ENCODE peak calls at places on chromosomes 3 and 15, in four cellular contexts. One of them, this sample, is unnamed.

GRCh38 chr15:73957276-73957675 is 31.0 kb downstream of the LOXL1 start:
- DNase-seq in effector memory CD4-positive, alpha-beta T cell: no peak
- DNase-seq in adipocyte: no peak
- DNase-seq in cardiac fibroblast: no peak
- DNase-seq in this sample: no peak

GRCh38 chr15:72481015-72481659 is 7.0 kb downstream of the ARIH1 start:
- DNase-seq in effector memory CD4-positive, alpha-beta T cell: no peak
- DNase-seq in adipocyte: no peak
- DNase-seq in cardiac fibroblast: no peak
- DNase-seq in this sample: no peak

GRCh38 chr3:138381950-138382715 is 33.8 kb downstream of the MRAS start:
- DNase-seq in effector memory CD4-positive, alpha-beta T cell: no peak
- DNase-seq in adipocyte: peak
- DNase-seq in cardiac fibroblast: peak
- DNase-seq in this sample: no peak

GRCh38 chr3:197539651-197540051 is 16.1 kb downstream of the BDH1 start:
- DNase-seq in effector memory CD4-positive, alpha-beta T cell: no peak
- DNase-seq in adipocyte: no peak
- DNase-seq in cardiac fibroblast: no peak
- DNase-seq in this sample: no peak

GRCh38 chr3:5277612-5278236 is 90.2 kb downstream of the EDEM1 start:
- DNase-seq in effector memory CD4-positive, alpha-beta T cell: no peak
- DNase-seq in adipocyte: no peak
- DNase-seq in cardiac fibroblast: no peak
- DNase-seq in this sample: no peak

GRCh38 chr15:77630956-77631789 is 1.5 kb downstream of the LINGO1 start:
- DNase-seq in effector memory CD4-positive, alpha-beta T cell: no peak
- DNase-seq in adipocyte: no peak
- DNase-seq in cardiac fibroblast: no peak
- DNase-seq in this sample: peak

GRCh38 chr3:49199244-49199899 is 28.0 kb downstream of the KLHDC8B start:
- DNase-seq in effector memory CD4-positive, alpha-beta T cell: no peak
- DNase-seq in adipocyte: peak
- DNase-seq in cardiac fibroblast: peak
- DNase-seq in this sample: no peak

GRCh38 chr3:185049710-185050109 is 103.2 kb downstream of the C3orf70 start:
- DNase-seq in effector memory CD4-positive, alpha-beta T cell: no peak
- DNase-seq in adipocyte: no peak
- DNase-seq in cardiac fibroblast: no peak
- DNase-seq in this sample: no peak

GRCh38 chr15:73323374-73323955 is 45.3 kb downstream of the HCN4 start:
- DNase-seq in effector memory CD4-positive, alpha-beta T cell: no peak
- DNase-seq in adipocyte: no peak
- DNase-seq in cardiac fibroblast: no peak
- DNase-seq in this sample: no peak

GRCh38 chr15:81752149-81752942 is 293.5 kb downstream of the MEX3B start:
- DNase-seq in effector memory CD4-positive, alpha-beta T cell: no peak
- DNase-seq in adipocyte: peak
- DNase-seq in cardiac fibroblast: peak
- DNase-seq in this sample: no peak

GRCh38 chr3:12681586-12682371 is 17.9 kb upstream of the RAF1 start:
- DNase-seq in effector memory CD4-positive, alpha-beta T cell: no peak
- DNase-seq in adipocyte: peak
- DNase-seq in cardiac fibroblast: peak
- DNase-seq in this sample: no peak

GRCh38 chr15:36814708-36815107 is 235.3 kb downstream of the CDIN1 start:
- DNase-seq in effector memory CD4-positive, alpha-beta T cell: no peak
- DNase-seq in adipocyte: peak
- DNase-seq in cardiac fibroblast: no peak
- DNase-seq in this sample: no peak

GRCh38 chr15:98124576-98124975 is 164.1 kb downstream of the ARRDC4 start:
- DNase-seq in effector memory CD4-positive, alpha-beta T cell: no peak
- DNase-seq in adipocyte: no peak
- DNase-seq in cardiac fibroblast: no peak
- DNase-seq in this sample: no peak

GRCh38 chr3:139506792-139507191 is 30.5 kb upstream of the RBP2 start:
- DNase-seq in effector memory CD4-positive, alpha-beta T cell: no peak
- DNase-seq in adipocyte: no peak
- DNase-seq in cardiac fibroblast: no peak
- DNase-seq in this sample: peak

GRCh38 chr15:22251422-22251821 is 171.1 kb downstream of the OR4M2 start:
- DNase-seq in effector memory CD4-positive, alpha-beta T cell: no peak
- DNase-seq in adipocyte: no peak
- DNase-seq in cardiac fibroblast: no peak
- DNase-seq in this sample: no peak

GRCh38 chr3:13785351-13785750 is 94.5 kb downstream of the WNT7A start:
- DNase-seq in effector memory CD4-positive, alpha-beta T cell: no peak
- DNase-seq in adipocyte: no peak
- DNase-seq in cardiac fibroblast: no peak
- DNase-seq in this sample: no peak

GRCh38 chr15:56892651-56893348 is 25.6 kb upstream of the TCF12 start:
- DNase-seq in effector memory CD4-positive, alpha-beta T cell: no peak
- DNase-seq in adipocyte: no peak
- DNase-seq in cardiac fibroblast: no peak
- DNase-seq in this sample: no peak

GRCh38 chr3:144129536-144130214 is 158.1 kb downstream of the DIPK2A start:
- DNase-seq in effector memory CD4-positive, alpha-beta T cell: no peak
- DNase-seq in adipocyte: no peak
- DNase-seq in cardiac fibroblast: no peak
- DNase-seq in this sample: no peak

GRCh38 chr15:48472756-48473155 is 141.5 kb downstream of the DUT start:
- DNase-seq in effector memory CD4-positive, alpha-beta T cell: no peak
- DNase-seq in adipocyte: peak
- DNase-seq in cardiac fibroblast: peak
- DNase-seq in this sample: no peak

GRCh38 chr3:149630806-149631205 is 27.0 kb downstream of the WWTR1 start:
- DNase-seq in effector memory CD4-positive, alpha-beta T cell: no peak
- DNase-seq in adipocyte: no peak
- DNase-seq in cardiac fibroblast: no peak
- DNase-seq in this sample: no peak

GRCh38 chr3:57911588-57911987 is 96.6 kb upstream of the FLNB start:
- DNase-seq in effector memory CD4-positive, alpha-beta T cell: no peak
- DNase-seq in adipocyte: no peak
- DNase-seq in cardiac fibroblast: no peak
- DNase-seq in this sample: no peak

GRCh38 chr3:128433630-128434185 is 33.0 kb downstream of the DNAJB8 start:
- DNase-seq in effector memory CD4-positive, alpha-beta T cell: no peak
- DNase-seq in adipocyte: no peak
- DNase-seq in cardiac fibroblast: no peak
- DNase-seq in this sample: no peak

GRCh38 chr15:80689716-80690115 is 5.4 kb upstream of the ABHD17C start:
- DNase-seq in effector memory CD4-positive, alpha-beta T cell: no peak
- DNase-seq in adipocyte: no peak
- DNase-seq in cardiac fibroblast: no peak
- DNase-seq in this sample: no peak

GRCh38 chr15:56871180-56871579 is 47.3 kb upstream of the TCF12 start:
- DNase-seq in effector memory CD4-positive, alpha-beta T cell: no peak
- DNase-seq in adipocyte: peak
- DNase-seq in cardiac fibroblast: peak
- DNase-seq in this sample: no peak

GRCh38 chr3:101379695-101380376 is 59.5 kb upstream of the IMPG2 start:
- DNase-seq in effector memory CD4-positive, alpha-beta T cell: no peak
- DNase-seq in adipocyte: no peak
- DNase-seq in cardiac fibroblast: no peak
- DNase-seq in this sample: no peak

GRCh38 chr3:59563966-59564365 is 514.1 kb upstream of the CFAP20DC start:
- DNase-seq in effector memory CD4-positive, alpha-beta T cell: no peak
- DNase-seq in adipocyte: no peak
- DNase-seq in cardiac fibroblast: no peak
- DNase-seq in this sample: no peak

GRCh38 chr3:196883361-196883760 is 15.6 kb downstream of the SENP5 start:
- DNase-seq in effector memory CD4-positive, alpha-beta T cell: no peak
- DNase-seq in adipocyte: no peak
- DNase-seq in cardiac fibroblast: no peak
- DNase-seq in this sample: no peak

GRCh38 chr15:52790166-52790708 is at the start of gene ONECUT1:
- DNase-seq in effector memory CD4-positive, alpha-beta T cell: no peak
- DNase-seq in adipocyte: peak
- DNase-seq in cardiac fibroblast: peak
- DNase-seq in this sample: peak

GRCh38 chr3:52301042-52301441 is 13.4 kb downstream of the GLYCTK start:
- DNase-seq in effector memory CD4-positive, alpha-beta T cell: no peak
- DNase-seq in adipocyte: no peak
- DNase-seq in cardiac fibroblast: no peak
- DNase-seq in this sample: no peak

GRCh38 chr3:176920806-176921205 is 276.5 kb downstream of the TBL1XR1 start:
- DNase-seq in effector memory CD4-positive, alpha-beta T cell: no peak
- DNase-seq in adipocyte: no peak
- DNase-seq in cardiac fibroblast: no peak
- DNase-seq in this sample: no peak

GRCh38 chr15:68764090-68764489 is 56.6 kb downstream of the ANP32A start:
- DNase-seq in effector memory CD4-positive, alpha-beta T cell: no peak
- DNase-seq in adipocyte: no peak
- DNase-seq in cardiac fibroblast: peak
- DNase-seq in this sample: no peak

GRCh38 chr3:138511990-138512389 is 77.6 kb downstream of the ESYT3 start:
- DNase-seq in effector memory CD4-positive, alpha-beta T cell: no peak
- DNase-seq in adipocyte: no peak
- DNase-seq in cardiac fibroblast: no peak
- DNase-seq in this sample: no peak

GRCh38 chr15:76696840-76697239 is 208.3 kb downstream of the SCAPER start:
- DNase-seq in effector memory CD4-positive, alpha-beta T cell: no peak
- DNase-seq in adipocyte: no peak
- DNase-seq in cardiac fibroblast: no peak
- DNase-seq in this sample: no peak

GRCh38 chr3:191412764-191413163 is 48.2 kb upstream of the PYDC2 start:
- DNase-seq in effector memory CD4-positive, alpha-beta T cell: no peak
- DNase-seq in adipocyte: peak
- DNase-seq in cardiac fibroblast: peak
- DNase-seq in this sample: no peak

GRCh38 chr3:46098319-46098761 is 71.1 kb upstream of the XCR1 start:
- DNase-seq in effector memory CD4-positive, alpha-beta T cell: no peak
- DNase-seq in adipocyte: peak
- DNase-seq in cardiac fibroblast: peak
- DNase-seq in this sample: no peak